ENCODE peak calls at places on chromosomes 1 and 21, in seven cellular contexts. T is ascending aorta, W is SHP77, B is mammary epithelial cell, J is Caki2, Y is immature natural killer cell, R is glomerular endothelial cell. E is an unnamed sample.

GRCh38 chr1:178774263-178774662 is 49.2 kb downstream of the RALGPS2 start:
- DNase-seq in T (no peak), W (peak; percentile 20), B (no peak), J (no peak), Y (peak; percentile 4), R (no peak), E (no peak)

GRCh38 chr1:208203127-208203847 is 40.9 kb downstream of the PLXNA2 start:
- DNase-seq in T (peak; percentile 82), W (peak; percentile 53), B (peak; percentile 28), J (peak; percentile 14), Y (no peak), R (peak; percentile 82), E (peak; percentile 53)

GRCh38 chr21:44813727-44814126 is 4.1 kb downstream of the SUMO3 start:
- DNase-seq in T (no peak), W (no peak), B (no peak), J (no peak), Y (no peak), R (no peak), E (no peak)

GRCh38 chr1:231699769-231700168 is 73.2 kb downstream of the DISC1 start:
- DNase-seq in T (no peak), W (no peak), B (no peak), J (no peak), Y (no peak), R (no peak), E (no peak)

GRCh38 chr1:89050649-89051033 is 14.4 kb downstream of the GBP1 start:
- DNase-seq in T (no peak), W (no peak), B (no peak), J (no peak), Y (no peak), R (no peak), E (no peak)

GRCh38 chr1:99004270-99005141 is at the start of gene PLPPR5:
- DNase-seq in T (no peak), W (no peak), B (no peak), J (peak; percentile 33), Y (no peak), R (no peak), E (no peak)

GRCh38 chr1:74468982-74469603 is 43.3 kb downstream of the LRRC53 start:
- DNase-seq in T (no peak), W (peak; percentile 34), B (peak; percentile 24), J (peak; percentile 18), Y (no peak), R (peak; percentile 12), E (no peak)

GRCh38 chr21:42147386-42148020 is 71.4 kb upstream of the ABCG1 start:
- DNase-seq in T (peak; percentile 31), W (no peak), B (no peak), J (no peak), Y (no peak), R (no peak), E (no peak)

GRCh38 chr1:30315185-30315960 is 408.0 kb downstream of the MATN1 start:
- DNase-seq in T (no peak), W (peak; percentile 85), B (no peak), J (no peak), Y (no peak), R (no peak), E (no peak)

GRCh38 chr1:23807453-23807852 is 6.9 kb upstream of the GALE start:
- DNase-seq in T (no peak), W (no peak), B (no peak), J (no peak), Y (no peak), R (no peak), E (no peak)

GRCh38 chr1:7954683-7955082 is 6.8 kb upstream of the PARK7 start:
- DNase-seq in T (no peak), W (no peak), B (no peak), J (no peak), Y (no peak), R (no peak), E (no peak)

GRCh38 chr1:32870615-32871363 is at the start of gene FNDC5:
- DNase-seq in T (no peak), W (no peak), B (no peak), J (no peak), Y (no peak), R (no peak), E (peak; percentile 88)

GRCh38 chr1:160428655-160429054 is 28.3 kb downstream of the VANGL2 start:
- DNase-seq in T (peak; percentile 62), W (peak; percentile 28), B (peak; percentile 31), J (peak; percentile 44), Y (peak; percentile 46), R (peak; percentile 16), E (peak; percentile 51)

GRCh38 chr21:16533692-16534407 is 804.1 kb downstream of the USP25 start:
- DNase-seq in T (no peak), W (no peak), B (no peak), J (no peak), Y (no peak), R (no peak), E (no peak)

GRCh38 chr1:165686971-165687433 is 11.4 kb downstream of the ALDH9A1 start:
- DNase-seq in T (no peak), W (no peak), B (no peak), J (no peak), Y (no peak), R (no peak), E (no peak)

GRCh38 chr1:232597721-232598120 is 32.2 kb downstream of the SIPA1L2 start:
- DNase-seq in T (no peak), W (no peak), B (no peak), J (no peak), Y (no peak), R (no peak), E (no peak)

GRCh38 chr1:116811321-116811720 is 57.1 kb downstream of the CD2 start:
- DNase-seq in T (no peak), W (no peak), B (no peak), J (no peak), Y (no peak), R (no peak), E (no peak)

GRCh38 chr1:62912028-62912638 is 128.2 kb downstream of the ATG4C start:
- DNase-seq in T (no peak), W (peak; percentile 4), B (peak; percentile 9), J (no peak), Y (no peak), R (peak; percentile 5), E (no peak)

GRCh38 chr1:201282931-201283829 is at the start of gene PKP1:
- DNase-seq in T (no peak), W (peak; percentile 35), B (peak; percentile 89), J (no peak), Y (no peak), R (no peak), E (peak; percentile 90)

GRCh38 chr1:2345297-2346075 is 45.9 kb downstream of the MORN1 start:
- DNase-seq in T (peak; percentile 51), W (no peak), B (no peak), J (no peak), Y (no peak), R (no peak), E (peak; percentile 67)

GRCh38 chr1:214846971-214847810 is 235.3 kb upstream of the KCNK2 start:
- DNase-seq in T (no peak), W (no peak), B (no peak), J (no peak), Y (no peak), R (no peak), E (no peak)

GRCh38 chr1:151854658-151855057 is 1.1 kb upstream of the THEM5 start:
- DNase-seq in T (no peak), W (no peak), B (no peak), J (no peak), Y (no peak), R (no peak), E (no peak)

GRCh38 chr1:236469466-236469865 is 54.3 kb upstream of the LGALS8 start:
- DNase-seq in T (no peak), W (no peak), B (no peak), J (no peak), Y (no peak), R (no peak), E (no peak)

GRCh38 chr1:38667626-38668025 is 191.9 kb downstream of the RRAGC start:
- DNase-seq in T (peak; percentile 57), W (no peak), B (no peak), J (no peak), Y (no peak), R (no peak), E (no peak)

GRCh38 chr1:238404921-238405320 is 514.2 kb upstream of the ZP4 start:
- DNase-seq in T (no peak), W (no peak), B (no peak), J (no peak), Y (no peak), R (no peak), E (no peak)

GRCh38 chr1:168465942-168466702 is 77.7 kb downstream of the XCL2 start:
- DNase-seq in T (no peak), W (peak; percentile 96), B (peak; percentile 71), J (no peak), Y (peak; percentile 29), R (no peak), E (peak; percentile 41)

GRCh38 chr1:44576456-44577150 is 97.7 kb downstream of the TMEM53 start:
- DNase-seq in T (no peak), W (peak; percentile 58), B (no peak), J (no peak), Y (no peak), R (no peak), E (no peak)

GRCh38 chr1:239817801-239818200 is 273.9 kb upstream of the FMN2 start:
- DNase-seq in T (no peak), W (no peak), B (no peak), J (no peak), Y (no peak), R (no peak), E (no peak)

GRCh38 chr1:58619286-58620054 is 42.4 kb upstream of the TACSTD2 start:
- DNase-seq in T (no peak), W (no peak), B (no peak), J (no peak), Y (no peak), R (peak; percentile 34), E (no peak)

GRCh38 chr1:43783096-43783670 is 75.8 kb downstream of the ST3GAL3 start:
- DNase-seq in T (no peak), W (no peak), B (no peak), J (no peak), Y (no peak), R (no peak), E (no peak)

GRCh38 chr21:21612446-21612845 is 614.2 kb downstream of the NCAM2 start:
- DNase-seq in T (no peak), W (peak; percentile 2), B (no peak), J (peak; percentile 8), Y (no peak), R (peak; percentile 14), E (no peak)

GRCh38 chr1:29164588-29164987 is 17.1 kb downstream of the SRSF4 start:
- DNase-seq in T (no peak), W (no peak), B (no peak), J (no peak), Y (no peak), R (no peak), E (no peak)

GRCh38 chr1:67053535-67053784 is 488 bp downstream of the SLC35D1 start:
- DNase-seq in T (peak; percentile 79), W (peak; percentile 44), B (no peak), J (no peak), Y (no peak), R (no peak), E (peak; percentile 36)

GRCh38 chr1:190762325-190762724 is 284.7 kb upstream of the BRINP3 start:
- DNase-seq in T (no peak), W (no peak), B (no peak), J (no peak), Y (no peak), R (no peak), E (no peak)

GRCh38 chr1:28087614-28088167 is 719 bp downstream of the EYA3 start:
- DNase-seq in T (no peak), W (no peak), B (peak; percentile 36), J (peak; percentile 44), Y (no peak), R (no peak), E (no peak)

GRCh38 chr1:55313903-55314302 is 98.7 kb upstream of the USP24 start:
- DNase-seq in T (no peak), W (no peak), B (no peak), J (no peak), Y (no peak), R (no peak), E (no peak)